ENCODE peak calls at places on chromosomes 13 and 19, in five cellular contexts. One of them, this sample, is unnamed.

GRCh38 chr19:53915000-53915399 is 5.9 kb downstream of the CACNG7 start:
- DNase-seq in tibial nerve: no peak
- DNase-seq in RPMI7951: no peak
- DNase-seq in AG09319: no peak
- DNase-seq in left cardiac atrium: no peak
- DNase-seq in this sample: no peak

GRCh38 chr19:16589917-16590316 is 17.7 kb upstream of the SLC35E1 start:
- DNase-seq in RPMI7951: no peak
- DNase-seq in tibial nerve: no peak
- DNase-seq in left cardiac atrium: no peak
- DNase-seq in AG09319: no peak
- DNase-seq in this sample: no peak

GRCh38 chr13:98372886-98373285 is 195.8 kb upstream of the RNF113B start:
- DNase-seq in AG09319: no peak
- DNase-seq in RPMI7951: no peak
- DNase-seq in left cardiac atrium: no peak
- DNase-seq in tibial nerve: no peak
- DNase-seq in this sample: no peak

GRCh38 chr13:28179974-28180373 is 41.6 kb downstream of the PAN3 start:
- DNase-seq in left cardiac atrium: no peak
- DNase-seq in RPMI7951: peak; percentile 5
- DNase-seq in tibial nerve: no peak
- DNase-seq in AG09319: no peak
- DNase-seq in this sample: no peak

GRCh38 chr13:96996886-96997285 is 2.6 kb upstream of the OXGR1 start:
- DNase-seq in tibial nerve: no peak
- DNase-seq in AG09319: no peak
- DNase-seq in RPMI7951: no peak
- DNase-seq in left cardiac atrium: no peak
- DNase-seq in this sample: no peak

GRCh38 chr19:43731346-43731745 is 15.5 kb downstream of the IRGC start:
- DNase-seq in left cardiac atrium: no peak
- DNase-seq in tibial nerve: no peak
- DNase-seq in AG09319: no peak
- DNase-seq in RPMI7951: no peak
- DNase-seq in this sample: no peak

GRCh38 chr19:35168261-35168660 is 13.7 kb downstream of the FXYD5 start:
- DNase-seq in AG09319: no peak
- DNase-seq in left cardiac atrium: no peak
- DNase-seq in tibial nerve: no peak
- DNase-seq in RPMI7951: peak; percentile 85
- DNase-seq in this sample: no peak

GRCh38 chr13:43953370-43953769 is 73.7 kb downstream of the LACC1 start:
- DNase-seq in tibial nerve: no peak
- DNase-seq in RPMI7951: no peak
- DNase-seq in AG09319: no peak
- DNase-seq in left cardiac atrium: no peak
- DNase-seq in this sample: no peak

GRCh38 chr13:48559638-48560320 is 26.9 kb upstream of the RCBTB2 start:
- DNase-seq in RPMI7951: peak; percentile 37
- DNase-seq in left cardiac atrium: no peak
- DNase-seq in AG09319: no peak
- DNase-seq in tibial nerve: no peak
- DNase-seq in this sample: no peak

GRCh38 chr13:51998723-51999471 is 12.4 kb downstream of the ATP7B start:
- DNase-seq in tibial nerve: no peak
- DNase-seq in AG09319: no peak
- DNase-seq in RPMI7951: no peak
- DNase-seq in left cardiac atrium: no peak
- DNase-seq in this sample: no peak

GRCh38 chr13:38386421-38386820 is 36.8 kb downstream of the UFM1 start:
- DNase-seq in tibial nerve: no peak
- DNase-seq in left cardiac atrium: no peak
- DNase-seq in RPMI7951: no peak
- DNase-seq in AG09319: no peak
- DNase-seq in this sample: no peak

GRCh38 chr19:10748924-10749434 is 31.1 kb downstream of the DNM2 start:
- DNase-seq in tibial nerve: no peak
- DNase-seq in RPMI7951: peak; percentile 67
- DNase-seq in AG09319: no peak
- DNase-seq in left cardiac atrium: peak; percentile 76
- DNase-seq in this sample: no peak

GRCh38 chr13:51785592-51786424 is 18.2 kb downstream of the DHRS12 start:
- DNase-seq in AG09319: no peak
- DNase-seq in RPMI7951: no peak
- DNase-seq in left cardiac atrium: peak; percentile 75
- DNase-seq in tibial nerve: no peak
- DNase-seq in this sample: no peak

GRCh38 chr13:31267126-31267784 is 67.5 kb downstream of the B3GLCT start:
- DNase-seq in left cardiac atrium: no peak
- DNase-seq in RPMI7951: no peak
- DNase-seq in AG09319: no peak
- DNase-seq in tibial nerve: no peak
- DNase-seq in this sample: no peak

GRCh38 chr19:31110331-31110730 is 238.9 kb downstream of the TSHZ3 start:
- DNase-seq in tibial nerve: no peak
- DNase-seq in AG09319: peak; percentile 29
- DNase-seq in left cardiac atrium: peak; percentile 31
- DNase-seq in RPMI7951: peak; percentile 70
- DNase-seq in this sample: no peak

GRCh38 chr13:37414667-37415066 is 183.9 kb downstream of the POSTN start:
- DNase-seq in RPMI7951: peak; percentile 23
- DNase-seq in tibial nerve: no peak
- DNase-seq in AG09319: no peak
- DNase-seq in left cardiac atrium: no peak
- DNase-seq in this sample: no peak

GRCh38 chr19:38250821-38251563 is 5.2 kb downstream of the PPP1R14A start:
- DNase-seq in tibial nerve: peak; percentile 44
- DNase-seq in AG09319: no peak
- DNase-seq in left cardiac atrium: peak; percentile 85
- DNase-seq in RPMI7951: no peak
- DNase-seq in this sample: no peak

GRCh38 chr13:32164622-32165268 is 133.2 kb downstream of the FRY start:
- DNase-seq in left cardiac atrium: no peak
- DNase-seq in RPMI7951: peak; percentile 78
- DNase-seq in tibial nerve: no peak
- DNase-seq in AG09319: no peak
- DNase-seq in this sample: peak; percentile 46

GRCh38 chr19:4045597-4046361 is 20.9 kb downstream of the ZBTB7A start:
- DNase-seq in left cardiac atrium: no peak
- DNase-seq in tibial nerve: no peak
- DNase-seq in RPMI7951: no peak
- DNase-seq in AG09319: no peak
- DNase-seq in this sample: no peak

GRCh38 chr19:11261902-11262839 is at the start of gene DOCK6:
- DNase-seq in RPMI7951: no peak
- DNase-seq in left cardiac atrium: peak; percentile 58
- DNase-seq in tibial nerve: no peak
- DNase-seq in AG09319: no peak
- DNase-seq in this sample: no peak

GRCh38 chr19:38739440-38740251 is 4.6 kb downstream of the CAPN12 start:
- DNase-seq in AG09319: no peak
- DNase-seq in tibial nerve: no peak
- DNase-seq in RPMI7951: no peak
- DNase-seq in left cardiac atrium: no peak
- DNase-seq in this sample: no peak

GRCh38 chr19:55584871-55585270 is 4.2 kb upstream of the ZNF579 start:
- DNase-seq in AG09319: no peak
- DNase-seq in left cardiac atrium: no peak
- DNase-seq in RPMI7951: no peak
- DNase-seq in tibial nerve: no peak
- DNase-seq in this sample: no peak

GRCh38 chr13:36432106-36432544 is at the start of gene CCNA1:
- DNase-seq in left cardiac atrium: peak; percentile 32
- DNase-seq in tibial nerve: no peak
- DNase-seq in AG09319: no peak
- DNase-seq in RPMI7951: peak; percentile 63
- DNase-seq in this sample: no peak

GRCh38 chr19:49613374-49613773 is 22.4 kb downstream of the PRR12 start:
- DNase-seq in tibial nerve: no peak
- DNase-seq in AG09319: no peak
- DNase-seq in left cardiac atrium: no peak
- DNase-seq in RPMI7951: peak; percentile 63
- DNase-seq in this sample: no peak

GRCh38 chr19:32779082-32779481 is 59.5 kb downstream of the TDRD12 start:
- DNase-seq in AG09319: no peak
- DNase-seq in left cardiac atrium: no peak
- DNase-seq in tibial nerve: no peak
- DNase-seq in RPMI7951: no peak
- DNase-seq in this sample: no peak

GRCh38 chr13:111547726-111548273 is 227.4 kb downstream of the TEX29 start:
- DNase-seq in AG09319: no peak
- DNase-seq in tibial nerve: no peak
- DNase-seq in RPMI7951: no peak
- DNase-seq in left cardiac atrium: no peak
- DNase-seq in this sample: no peak

GRCh38 chr13:52097197-52097596 is 31.7 kb downstream of the NEK5 start:
- DNase-seq in AG09319: no peak
- DNase-seq in tibial nerve: no peak
- DNase-seq in RPMI7951: no peak
- DNase-seq in left cardiac atrium: no peak
- DNase-seq in this sample: no peak

GRCh38 chr13:32878172-32878571 is 138.1 kb upstream of the KL start:
- DNase-seq in tibial nerve: no peak
- DNase-seq in RPMI7951: peak; percentile 10
- DNase-seq in left cardiac atrium: no peak
- DNase-seq in AG09319: no peak
- DNase-seq in this sample: no peak

GRCh38 chr13:110820311-110820710 is 94.6 kb downstream of the ANKRD10 start:
- DNase-seq in tibial nerve: no peak
- DNase-seq in left cardiac atrium: no peak
- DNase-seq in AG09319: no peak
- DNase-seq in RPMI7951: no peak
- DNase-seq in this sample: no peak